ENCODE peak calls at places on chromosomes 5 and 9, in ten cellular contexts. One of them, this sample, is unnamed.

GRCh38 chr5:75656311-75657003 is 45.2 kb downstream of the ANKDD1B start:
- DNase-seq in chondrocyte: no peak
- DNase-seq in left ventricle myocardium superior: peak
- DNase-seq in NCI-H774: peak
- DNase-seq in CD8-positive, alpha-beta T cell: no peak
- DNase-seq in NCI-H187 treated with DMSO at 0.1 percent for 48 hours: peak
- DNase-seq in GM23338: peak
- DNase-seq in brain microvascular endothelial cell: no peak
- DNase-seq in right atrium auricular region: no peak
- DNase-seq in Peyer's patch: no peak
- DNase-seq in this sample: no peak

GRCh38 chr9:85740821-85741111 is 988 bp downstream of the AGTPBP1 start:
- DNase-seq in left ventricle myocardium superior: no peak
- DNase-seq in brain microvascular endothelial cell: peak
- DNase-seq in GM23338: no peak
- DNase-seq in right atrium auricular region: no peak
- DNase-seq in CD8-positive, alpha-beta T cell: no peak
- DNase-seq in chondrocyte: no peak
- DNase-seq in Peyer's patch: no peak
- DNase-seq in NCI-H187 treated with DMSO at 0.1 percent for 48 hours: no peak
- DNase-seq in NCI-H774: no peak
- DNase-seq in this sample: no peak

GRCh38 chr5:96648023-96648422 is 14.2 kb upstream of the CAST start:
- DNase-seq in brain microvascular endothelial cell: no peak
- DNase-seq in Peyer's patch: no peak
- DNase-seq in NCI-H187 treated with DMSO at 0.1 percent for 48 hours: no peak
- DNase-seq in NCI-H774: no peak
- DNase-seq in chondrocyte: no peak
- DNase-seq in CD8-positive, alpha-beta T cell: no peak
- DNase-seq in GM23338: no peak
- DNase-seq in left ventricle myocardium superior: no peak
- DNase-seq in right atrium auricular region: no peak
- DNase-seq in this sample: no peak

GRCh38 chr5:139886213-139886612 is 90.6 kb downstream of the PSD2 start:
- DNase-seq in CD8-positive, alpha-beta T cell: no peak
- DNase-seq in chondrocyte: no peak
- DNase-seq in left ventricle myocardium superior: no peak
- DNase-seq in brain microvascular endothelial cell: no peak
- DNase-seq in NCI-H774: no peak
- DNase-seq in NCI-H187 treated with DMSO at 0.1 percent for 48 hours: no peak
- DNase-seq in right atrium auricular region: no peak
- DNase-seq in Peyer's patch: no peak
- DNase-seq in GM23338: no peak
- DNase-seq in this sample: no peak

GRCh38 chr9:85420750-85421149 is 321.0 kb downstream of the AGTPBP1 start:
- DNase-seq in Peyer's patch: no peak
- DNase-seq in left ventricle myocardium superior: no peak
- DNase-seq in GM23338: peak
- DNase-seq in right atrium auricular region: no peak
- DNase-seq in NCI-H774: no peak
- DNase-seq in chondrocyte: no peak
- DNase-seq in CD8-positive, alpha-beta T cell: no peak
- DNase-seq in brain microvascular endothelial cell: peak
- DNase-seq in NCI-H187 treated with DMSO at 0.1 percent for 48 hours: no peak
- DNase-seq in this sample: no peak

GRCh38 chr9:135480071-135480941 is 724 bp downstream of the PPP1R26 start:
- DNase-seq in NCI-H774: peak
- DNase-seq in chondrocyte: no peak
- DNase-seq in NCI-H187 treated with DMSO at 0.1 percent for 48 hours: no peak
- DNase-seq in brain microvascular endothelial cell: peak
- DNase-seq in CD8-positive, alpha-beta T cell: no peak
- DNase-seq in left ventricle myocardium superior: peak
- DNase-seq in GM23338: peak
- DNase-seq in right atrium auricular region: no peak
- DNase-seq in Peyer's patch: peak
- DNase-seq in this sample: no peak

GRCh38 chr5:14560091-14560595 is 21.4 kb upstream of the OTULINL start:
- DNase-seq in brain microvascular endothelial cell: no peak
- DNase-seq in CD8-positive, alpha-beta T cell: no peak
- DNase-seq in GM23338: no peak
- DNase-seq in chondrocyte: no peak
- DNase-seq in Peyer's patch: peak
- DNase-seq in NCI-H774: peak
- DNase-seq in NCI-H187 treated with DMSO at 0.1 percent for 48 hours: peak
- DNase-seq in right atrium auricular region: no peak
- DNase-seq in left ventricle myocardium superior: no peak
- DNase-seq in this sample: no peak

GRCh38 chr9:127307802-127308201 is 43.2 kb downstream of the GARNL3 start:
- DNase-seq in NCI-H187 treated with DMSO at 0.1 percent for 48 hours: no peak
- DNase-seq in Peyer's patch: no peak
- DNase-seq in brain microvascular endothelial cell: no peak
- DNase-seq in NCI-H774: no peak
- DNase-seq in GM23338: no peak
- DNase-seq in chondrocyte: no peak
- DNase-seq in CD8-positive, alpha-beta T cell: no peak
- DNase-seq in right atrium auricular region: no peak
- DNase-seq in left ventricle myocardium superior: peak
- DNase-seq in this sample: no peak

GRCh38 chr9:121699271-121700164 is 48.1 kb downstream of the DAB2IP start:
- DNase-seq in CD8-positive, alpha-beta T cell: peak
- DNase-seq in left ventricle myocardium superior: peak
- DNase-seq in chondrocyte: no peak
- DNase-seq in Peyer's patch: peak
- DNase-seq in NCI-H774: peak
- DNase-seq in brain microvascular endothelial cell: no peak
- DNase-seq in right atrium auricular region: no peak
- DNase-seq in GM23338: peak
- DNase-seq in NCI-H187 treated with DMSO at 0.1 percent for 48 hours: no peak
- DNase-seq in this sample: peak

GRCh38 chr5:76376141-76376900 is 26.8 kb upstream of the IQGAP2 start:
- DNase-seq in NCI-H187 treated with DMSO at 0.1 percent for 48 hours: no peak
- DNase-seq in left ventricle myocardium superior: no peak
- DNase-seq in chondrocyte: no peak
- DNase-seq in right atrium auricular region: no peak
- DNase-seq in brain microvascular endothelial cell: peak
- DNase-seq in CD8-positive, alpha-beta T cell: no peak
- DNase-seq in GM23338: no peak
- DNase-seq in Peyer's patch: no peak
- DNase-seq in NCI-H774: no peak
- DNase-seq in this sample: no peak

GRCh38 chr9:22512495-22512894 is 65.9 kb downstream of the DMRTA1 start:
- DNase-seq in NCI-H187 treated with DMSO at 0.1 percent for 48 hours: no peak
- DNase-seq in brain microvascular endothelial cell: no peak
- DNase-seq in GM23338: no peak
- DNase-seq in NCI-H774: no peak
- DNase-seq in left ventricle myocardium superior: no peak
- DNase-seq in CD8-positive, alpha-beta T cell: no peak
- DNase-seq in chondrocyte: no peak
- DNase-seq in Peyer's patch: no peak
- DNase-seq in right atrium auricular region: no peak
- DNase-seq in this sample: no peak

GRCh38 chr5:111478266-111478665 is 34.1 kb downstream of the STARD4 start:
- DNase-seq in NCI-H774: no peak
- DNase-seq in CD8-positive, alpha-beta T cell: no peak
- DNase-seq in brain microvascular endothelial cell: no peak
- DNase-seq in GM23338: no peak
- DNase-seq in NCI-H187 treated with DMSO at 0.1 percent for 48 hours: no peak
- DNase-seq in chondrocyte: no peak
- DNase-seq in right atrium auricular region: no peak
- DNase-seq in left ventricle myocardium superior: no peak
- DNase-seq in Peyer's patch: no peak
- DNase-seq in this sample: peak

GRCh38 chr5:103674739-103675138 is 112.2 kb upstream of the NUDT12 start:
- DNase-seq in NCI-H187 treated with DMSO at 0.1 percent for 48 hours: no peak
- DNase-seq in CD8-positive, alpha-beta T cell: no peak
- DNase-seq in right atrium auricular region: no peak
- DNase-seq in NCI-H774: no peak
- DNase-seq in GM23338: no peak
- DNase-seq in Peyer's patch: no peak
- DNase-seq in left ventricle myocardium superior: no peak
- DNase-seq in chondrocyte: no peak
- DNase-seq in brain microvascular endothelial cell: peak
- DNase-seq in this sample: no peak

GRCh38 chr9:133199648-133200321 is 9.3 kb downstream of the OBP2B start:
- DNase-seq in NCI-H187 treated with DMSO at 0.1 percent for 48 hours: no peak
- DNase-seq in NCI-H774: peak
- DNase-seq in chondrocyte: no peak
- DNase-seq in GM23338: peak
- DNase-seq in brain microvascular endothelial cell: no peak
- DNase-seq in left ventricle myocardium superior: peak
- DNase-seq in CD8-positive, alpha-beta T cell: no peak
- DNase-seq in Peyer's patch: no peak
- DNase-seq in right atrium auricular region: no peak
- DNase-seq in this sample: no peak

GRCh38 chr9:98962181-98962560 is 18.5 kb downstream of the COL15A1 start:
- DNase-seq in GM23338: no peak
- DNase-seq in Peyer's patch: no peak
- DNase-seq in brain microvascular endothelial cell: no peak
- DNase-seq in CD8-positive, alpha-beta T cell: no peak
- DNase-seq in NCI-H187 treated with DMSO at 0.1 percent for 48 hours: no peak
- DNase-seq in right atrium auricular region: no peak
- DNase-seq in NCI-H774: no peak
- DNase-seq in chondrocyte: no peak
- DNase-seq in left ventricle myocardium superior: no peak
- DNase-seq in this sample: no peak

GRCh38 chr5:142360607-142361120 is 35.8 kb upstream of the SPRY4 start:
- DNase-seq in Peyer's patch: no peak
- DNase-seq in chondrocyte: no peak
- DNase-seq in NCI-H187 treated with DMSO at 0.1 percent for 48 hours: no peak
- DNase-seq in CD8-positive, alpha-beta T cell: no peak
- DNase-seq in left ventricle myocardium superior: no peak
- DNase-seq in NCI-H774: no peak
- DNase-seq in GM23338: peak
- DNase-seq in brain microvascular endothelial cell: peak
- DNase-seq in right atrium auricular region: no peak
- DNase-seq in this sample: no peak

GRCh38 chr5:146765089-146765832 is 113.3 kb downstream of the PPP2R2B start:
- DNase-seq in chondrocyte: no peak
- DNase-seq in right atrium auricular region: no peak
- DNase-seq in Peyer's patch: no peak
- DNase-seq in GM23338: no peak
- DNase-seq in NCI-H774: no peak
- DNase-seq in brain microvascular endothelial cell: no peak
- DNase-seq in CD8-positive, alpha-beta T cell: peak
- DNase-seq in NCI-H187 treated with DMSO at 0.1 percent for 48 hours: no peak
- DNase-seq in left ventricle myocardium superior: no peak
- DNase-seq in this sample: no peak

GRCh38 chr9:129209580-129209979 is 31.5 kb upstream of the IER5L start:
- DNase-seq in left ventricle myocardium superior: no peak
- DNase-seq in right atrium auricular region: no peak
- DNase-seq in Peyer's patch: no peak
- DNase-seq in NCI-H187 treated with DMSO at 0.1 percent for 48 hours: no peak
- DNase-seq in brain microvascular endothelial cell: no peak
- DNase-seq in GM23338: peak
- DNase-seq in chondrocyte: no peak
- DNase-seq in NCI-H774: no peak
- DNase-seq in CD8-positive, alpha-beta T cell: no peak
- DNase-seq in this sample: no peak

GRCh38 chr9:133371261-133371711 is 4.6 kb downstream of the SURF4 start:
- DNase-seq in brain microvascular endothelial cell: peak
- DNase-seq in right atrium auricular region: no peak
- DNase-seq in GM23338: no peak
- DNase-seq in Peyer's patch: no peak
- DNase-seq in NCI-H774: no peak
- DNase-seq in left ventricle myocardium superior: no peak
- DNase-seq in chondrocyte: no peak
- DNase-seq in CD8-positive, alpha-beta T cell: peak
- DNase-seq in NCI-H187 treated with DMSO at 0.1 percent for 48 hours: no peak
- DNase-seq in this sample: no peak

This sample was measured in 8988T.